ENCODE peak calls at places on chromosomes 6 and 20, in four cellular contexts. One of them, this sample, is unnamed.

GRCh38 chr20:37393863-37394542 is 48.1 kb downstream of the SRC start:
- DNase-seq in activated CD4-positive, alpha-beta T cell treated with anti-CD3 and anti-CD28 coated beads for 36 hours: no peak
- DNase-seq in transverse colon: no peak
- DNase-seq in RWPE1: no peak
- DNase-seq in this sample: no peak

GRCh38 chr6:133630651-133631050 is 258.3 kb upstream of the TCF21 start:
- DNase-seq in activated CD4-positive, alpha-beta T cell treated with anti-CD3 and anti-CD28 coated beads for 36 hours: no peak
- DNase-seq in transverse colon: no peak
- DNase-seq in RWPE1: no peak
- DNase-seq in this sample: no peak

GRCh38 chr6:43768983-43769525 is 957 bp upstream of the VEGFA start:
- DNase-seq in activated CD4-positive, alpha-beta T cell treated with anti-CD3 and anti-CD28 coated beads for 36 hours: no peak
- DNase-seq in transverse colon: no peak
- DNase-seq in RWPE1: no peak
- DNase-seq in this sample: no peak

GRCh38 chr20:7723284-7723683 is 217.0 kb downstream of the HAO1 start:
- DNase-seq in activated CD4-positive, alpha-beta T cell treated with anti-CD3 and anti-CD28 coated beads for 36 hours: no peak
- DNase-seq in transverse colon: no peak
- DNase-seq in RWPE1: peak; percentile 61
- DNase-seq in this sample: no peak

GRCh38 chr6:135939216-135939610 is 87.7 kb downstream of the PDE7B start:
- DNase-seq in activated CD4-positive, alpha-beta T cell treated with anti-CD3 and anti-CD28 coated beads for 36 hours: no peak
- DNase-seq in transverse colon: no peak
- DNase-seq in RWPE1: no peak
- DNase-seq in this sample: no peak

GRCh38 chr20:50434321-50434652 is 75.9 kb upstream of the PTPN1 start:
- DNase-seq in activated CD4-positive, alpha-beta T cell treated with anti-CD3 and anti-CD28 coated beads for 36 hours: no peak
- DNase-seq in transverse colon: no peak
- DNase-seq in RWPE1: no peak
- DNase-seq in this sample: no peak

GRCh38 chr6:113120214-113120576 is 737.0 kb upstream of the MARCKS start:
- DNase-seq in activated CD4-positive, alpha-beta T cell treated with anti-CD3 and anti-CD28 coated beads for 36 hours: no peak
- DNase-seq in transverse colon: no peak
- DNase-seq in RWPE1: peak; percentile 61
- DNase-seq in this sample: no peak

GRCh38 chr6:146543940-146544661 is 468 bp downstream of the RAB32 start:
- DNase-seq in activated CD4-positive, alpha-beta T cell treated with anti-CD3 and anti-CD28 coated beads for 36 hours: peak; percentile 16
- DNase-seq in transverse colon: peak; percentile 67
- DNase-seq in RWPE1: peak; percentile 28
- DNase-seq in this sample: no peak

GRCh38 chr20:2780948-2781347 is 19.5 kb downstream of the CPXM1 start:
- DNase-seq in activated CD4-positive, alpha-beta T cell treated with anti-CD3 and anti-CD28 coated beads for 36 hours: no peak
- DNase-seq in transverse colon: no peak
- DNase-seq in RWPE1: no peak
- DNase-seq in this sample: no peak

GRCh38 chr20:54726687-54727086 is 251.3 kb downstream of the DOK5 start:
- DNase-seq in activated CD4-positive, alpha-beta T cell treated with anti-CD3 and anti-CD28 coated beads for 36 hours: no peak
- DNase-seq in transverse colon: no peak
- DNase-seq in RWPE1: no peak
- DNase-seq in this sample: no peak

GRCh38 chr6:143556529-143556928 is 45.0 kb upstream of the FUCA2 start:
- DNase-seq in activated CD4-positive, alpha-beta T cell treated with anti-CD3 and anti-CD28 coated beads for 36 hours: no peak
- DNase-seq in transverse colon: no peak
- DNase-seq in RWPE1: no peak
- DNase-seq in this sample: no peak

GRCh38 chr20:7689151-7689550 is 251.1 kb downstream of the HAO1 start:
- DNase-seq in activated CD4-positive, alpha-beta T cell treated with anti-CD3 and anti-CD28 coated beads for 36 hours: no peak
- DNase-seq in transverse colon: no peak
- DNase-seq in RWPE1: no peak
- DNase-seq in this sample: no peak

GRCh38 chr6:26196846-26197683 is 109.8 kb downstream of the HFE start:
- DNase-seq in activated CD4-positive, alpha-beta T cell treated with anti-CD3 and anti-CD28 coated beads for 36 hours: peak; percentile 86
- DNase-seq in transverse colon: peak; percentile 84
- DNase-seq in RWPE1: peak; percentile 92
- DNase-seq in this sample: peak; percentile 99

GRCh38 chr6:15950962-15951569 is 177.8 kb upstream of the MYLIP start:
- DNase-seq in activated CD4-positive, alpha-beta T cell treated with anti-CD3 and anti-CD28 coated beads for 36 hours: no peak
- DNase-seq in transverse colon: no peak
- DNase-seq in RWPE1: no peak
- DNase-seq in this sample: no peak

GRCh38 chr20:37403107-37404033 is 57.4 kb downstream of the SRC start:
- DNase-seq in activated CD4-positive, alpha-beta T cell treated with anti-CD3 and anti-CD28 coated beads for 36 hours: no peak
- DNase-seq in transverse colon: no peak
- DNase-seq in RWPE1: no peak
- DNase-seq in this sample: no peak